ENCODE peak calls at places on chromosomes 11 and 22, in six cellular contexts. One of them, this sample, is unnamed. For H3K27me3, the result is how much of the 10 kb centered on the place peaks cover.

GRCh38 chr11:61999141-61999975 is 31.9 kb upstream of the FTH1 start:
- DNase-seq in heart left ventricle: no peak
- DNase-seq in GM23248: no peak
- DNase-seq in dorsolateral prefrontal cortex: no peak
- DNase-seq in adrenal gland: no peak
- DNase-seq in mammary epithelial cell: peak
- DNase-seq in this sample: no peak

GRCh38 chr11:40178470-40178869 is 1281.0 kb downstream of the LRRC4C start:
- DNase-seq in heart left ventricle: no peak
- DNase-seq in GM23248: no peak
- DNase-seq in dorsolateral prefrontal cortex: no peak
- DNase-seq in adrenal gland: no peak
- DNase-seq in mammary epithelial cell: no peak
- DNase-seq in this sample: no peak

GRCh38 chr11:76574406-76574805 is 96.1 kb downstream of the LRRC32 start:
- DNase-seq in heart left ventricle: no peak
- DNase-seq in GM23248: peak
- DNase-seq in dorsolateral prefrontal cortex: no peak
- DNase-seq in adrenal gland: no peak
- DNase-seq in mammary epithelial cell: no peak
- DNase-seq in this sample: no peak

GRCh38 chr11:69434341-69434960 is 47.0 kb upstream of the LINC01488 start:
- DNase-seq in heart left ventricle: no peak
- DNase-seq in GM23248: no peak
- DNase-seq in dorsolateral prefrontal cortex: no peak
- DNase-seq in adrenal gland: no peak
- DNase-seq in mammary epithelial cell: no peak
- DNase-seq in this sample: no peak

GRCh38 chr11:114078423-114078822 is 18.9 kb downstream of the ZBTB16 start:
- DNase-seq in heart left ventricle: no peak
- DNase-seq in GM23248: no peak
- DNase-seq in dorsolateral prefrontal cortex: no peak
- DNase-seq in adrenal gland: no peak
- DNase-seq in mammary epithelial cell: no peak
- DNase-seq in this sample: no peak

GRCh38 chr11:12390687-12391110 is 13.3 kb downstream of the PARVA start:
- DNase-seq in heart left ventricle: no peak
- DNase-seq in GM23248: no peak
- DNase-seq in dorsolateral prefrontal cortex: no peak
- DNase-seq in adrenal gland: peak
- DNase-seq in mammary epithelial cell: no peak
- DNase-seq in this sample: no peak

GRCh38 chr11:77547863-77548551 is 41.7 kb upstream of the AQP11 start:
- DNase-seq in heart left ventricle: peak
- DNase-seq in GM23248: peak
- DNase-seq in dorsolateral prefrontal cortex: no peak
- DNase-seq in adrenal gland: peak
- DNase-seq in mammary epithelial cell: peak
- DNase-seq in this sample: peak

GRCh38 chr11:62020661-62021060 is 53.2 kb upstream of the FTH1 start:
- DNase-seq in heart left ventricle: no peak
- DNase-seq in GM23248: peak
- DNase-seq in dorsolateral prefrontal cortex: no peak
- DNase-seq in adrenal gland: peak
- DNase-seq in mammary epithelial cell: peak
- DNase-seq in this sample: no peak

GRCh38 chr22:43637861-43638260 is 174.2 kb downstream of the EFCAB6 start:
- DNase-seq in heart left ventricle: no peak
- DNase-seq in GM23248: no peak
- DNase-seq in dorsolateral prefrontal cortex: no peak
- DNase-seq in adrenal gland: no peak
- DNase-seq in mammary epithelial cell: no peak
- DNase-seq in this sample: no peak

GRCh38 chr22:38069372-38070249 is 12.4 kb downstream of the PICK1 start:
- DNase-seq in heart left ventricle: peak
- DNase-seq in GM23248: peak
- DNase-seq in dorsolateral prefrontal cortex: peak
- DNase-seq in adrenal gland: no peak
- DNase-seq in mammary epithelial cell: no peak
- DNase-seq in this sample: peak

GRCh38 chr11:65207918-65208784 is 26.4 kb downstream of the CAPN1 start:
- DNase-seq in heart left ventricle: no peak
- DNase-seq in GM23248: no peak
- DNase-seq in dorsolateral prefrontal cortex: peak
- DNase-seq in adrenal gland: no peak
- DNase-seq in mammary epithelial cell: no peak
- DNase-seq in this sample: no peak

GRCh38 chr11:95925011-95925410 is 1.1 kb upstream of the MTMR2 start:
- DNase-seq in heart left ventricle: no peak
- DNase-seq in GM23248: peak
- DNase-seq in dorsolateral prefrontal cortex: no peak
- DNase-seq in adrenal gland: no peak
- DNase-seq in mammary epithelial cell: peak
- DNase-seq in this sample: no peak

GRCh38 chr11:106249857-106250256 is 172.4 kb downstream of the AASDHPPT start:
- DNase-seq in heart left ventricle: no peak
- DNase-seq in GM23248: peak
- DNase-seq in dorsolateral prefrontal cortex: no peak
- DNase-seq in adrenal gland: no peak
- DNase-seq in mammary epithelial cell: no peak
- DNase-seq in this sample: no peak

GRCh38 chr11:134071766-134072403 is 3.0 kb downstream of the JAM3 start:
- DNase-seq in heart left ventricle: no peak
- DNase-seq in GM23248: peak
- DNase-seq in dorsolateral prefrontal cortex: no peak
- DNase-seq in adrenal gland: no peak
- DNase-seq in mammary epithelial cell: no peak
- DNase-seq in this sample: no peak
- H3K27me3 ChIP-seq in heart left ventricle: under half
- H3K27me3 ChIP-seq in GM23248: under half
- H3K27me3 ChIP-seq in dorsolateral prefrontal cortex: under half
- H3K27me3 ChIP-seq in adrenal gland: under half
- H3K27me3 ChIP-seq in mammary epithelial cell: under half
- H3K27me3 ChIP-seq in this sample: under half

GRCh38 chr11:75087319-75088055 is 9.2 kb downstream of the OR2AT4 start:
- DNase-seq in heart left ventricle: no peak
- DNase-seq in GM23248: no peak
- DNase-seq in dorsolateral prefrontal cortex: no peak
- DNase-seq in adrenal gland: no peak
- DNase-seq in mammary epithelial cell: no peak
- DNase-seq in this sample: no peak
- H3K27me3 ChIP-seq in heart left ventricle: under half
- H3K27me3 ChIP-seq in GM23248: half or more
- H3K27me3 ChIP-seq in dorsolateral prefrontal cortex: under half
- H3K27me3 ChIP-seq in adrenal gland: under half
- H3K27me3 ChIP-seq in mammary epithelial cell: under half
- H3K27me3 ChIP-seq in this sample: under half

GRCh38 chr11:20668844-20669832 is at the start of gene NELL1:
- DNase-seq in heart left ventricle: no peak
- DNase-seq in GM23248: no peak
- DNase-seq in dorsolateral prefrontal cortex: no peak
- DNase-seq in adrenal gland: no peak
- DNase-seq in mammary epithelial cell: peak
- DNase-seq in this sample: no peak

GRCh38 chr11:20671856-20672546 is 2.6 kb downstream of the NELL1 start:
- DNase-seq in heart left ventricle: no peak
- DNase-seq in GM23248: peak
- DNase-seq in dorsolateral prefrontal cortex: no peak
- DNase-seq in adrenal gland: no peak
- DNase-seq in mammary epithelial cell: peak
- DNase-seq in this sample: no peak

GRCh38 chr11:20672575-20672974 is 3.2 kb downstream of the NELL1 start:
- DNase-seq in heart left ventricle: no peak
- DNase-seq in GM23248: no peak
- DNase-seq in dorsolateral prefrontal cortex: no peak
- DNase-seq in adrenal gland: no peak
- DNase-seq in mammary epithelial cell: no peak
- DNase-seq in this sample: no peak

GRCh38 chr11:20669833-20670684 is 673 bp downstream of the NELL1 start:
- DNase-seq in heart left ventricle: no peak
- DNase-seq in GM23248: no peak
- DNase-seq in dorsolateral prefrontal cortex: no peak
- DNase-seq in adrenal gland: no peak
- DNase-seq in mammary epithelial cell: no peak
- DNase-seq in this sample: no peak

DNA sequence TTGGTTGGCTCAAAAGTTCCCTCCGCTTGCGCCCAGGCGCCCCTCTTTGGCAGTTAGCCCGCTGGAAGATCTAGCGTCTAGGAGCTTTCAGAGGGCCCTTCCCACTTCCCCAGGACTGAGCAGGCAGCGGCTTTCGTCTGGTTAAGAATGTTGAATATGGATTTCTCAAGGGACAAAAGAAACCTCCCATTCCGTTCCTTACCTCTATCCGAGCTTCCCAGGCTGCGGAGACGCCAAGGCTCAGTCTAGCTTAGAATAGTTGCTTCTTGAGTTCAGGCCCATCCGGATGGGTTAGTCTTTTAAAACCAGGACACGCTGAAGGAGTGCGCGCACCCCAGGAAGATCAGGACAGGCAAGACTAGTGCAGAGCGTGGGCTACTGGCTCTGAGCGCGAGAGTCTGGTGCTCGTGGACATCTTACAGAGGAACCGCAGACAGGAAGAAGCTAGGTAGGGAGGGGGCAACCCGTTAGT is 1.6 kb downstream of the NELL1 start:
- DNase-seq in heart left ventricle: no peak
- DNase-seq in GM23248: no peak
- DNase-seq in dorsolateral prefrontal cortex: no peak
- DNase-seq in adrenal gland: no peak
- DNase-seq in mammary epithelial cell: no peak
- DNase-seq in this sample: no peak
- H3K27me3 ChIP-seq in heart left ventricle: half or more
- H3K27me3 ChIP-seq in GM23248: under half
- H3K27me3 ChIP-seq in dorsolateral prefrontal cortex: under half
- H3K27me3 ChIP-seq in adrenal gland: under half
- H3K27me3 ChIP-seq in mammary epithelial cell: under half
- H3K27me3 ChIP-seq in this sample: half or more

GRCh38 chr11:126226334-126227084 is 14.9 kb downstream of the FAM118B start:
- DNase-seq in heart left ventricle: no peak
- DNase-seq in GM23248: no peak
- DNase-seq in dorsolateral prefrontal cortex: no peak
- DNase-seq in adrenal gland: no peak
- DNase-seq in mammary epithelial cell: no peak
- DNase-seq in this sample: no peak
- H3K27me3 ChIP-seq in heart left ventricle: under half
- H3K27me3 ChIP-seq in GM23248: under half
- H3K27me3 ChIP-seq in dorsolateral prefrontal cortex: under half
- H3K27me3 ChIP-seq in adrenal gland: under half
- H3K27me3 ChIP-seq in mammary epithelial cell: under half
- H3K27me3 ChIP-seq in this sample: under half